ENCODE peak calls at places on chromosomes 1 and 21, in nine cellular contexts. S is lower leg skin; N is BE2C; M is pons; Q is GDM1; F is ovary; O is activated T-helper 9 cell treated with anti-CD3 and anti-CD28 coated beads, Interleukin-2, amount 50 U/mL, for 16 hours; E is stimulated activated CD4-positive, alpha-beta T cell treated with anti-CD3 and anti-CD28 coated beads, Interleukin-15, amount 100 ng/mL, for 1 hour; A is T-cell. G is an unnamed sample.
A peak's percentile ranks its signal among the peaks of the same experiment; 100 is the strongest.

GRCh38 chr1:20962576-20963258 is 175.6 kb upstream of the HP1BP3 start:
- DNase-seq in S (no peak), N (no peak), M (no peak), Q (no peak), F (no peak), O (no peak), E (no peak), A (no peak), G (no peak)

GRCh38 chr1:175482072-175482451 is 261.3 kb downstream of the TNR start:
- DNase-seq in S (no peak), N (no peak), M (no peak), Q (no peak), F (no peak), O (no peak), E (no peak), A (no peak), G (no peak)

GRCh38 chr1:42941640-42942330 is 16.9 kb downstream of the SLC2A1 start:
- DNase-seq in S (peak; percentile 69), N (peak; percentile 28), M (no peak), Q (no peak), F (no peak), O (no peak), E (no peak), A (no peak), G (no peak)

GRCh38 chr1:30798389-30798951 is 40.9 kb upstream of the LAPTM5 start:
- DNase-seq in S (peak; percentile 62), N (no peak), M (peak; percentile 49), Q (no peak), F (no peak), O (no peak), E (no peak), A (no peak), G (no peak)

GRCh38 chr1:160374701-160375443 is 8.0 kb downstream of the NHLH1 start:
- DNase-seq in S (no peak), N (no peak), M (peak; percentile 26), Q (no peak), F (no peak), O (no peak), E (no peak), A (no peak), G (no peak)

GRCh38 chr1:236253119-236253518 is 28.6 kb downstream of the ERO1B start:
- DNase-seq in S (no peak), N (no peak), M (no peak), Q (no peak), F (no peak), O (no peak), E (no peak), A (no peak), G (no peak)

GRCh38 chr1:78229344-78229743 is 183.6 kb downstream of the GIPC2 start:
- DNase-seq in S (peak; percentile 35), N (no peak), M (no peak), Q (no peak), F (no peak), O (no peak), E (no peak), A (no peak), G (no peak)

GRCh38 chr21:21147374-21147745 is 149.2 kb downstream of the NCAM2 start:
- DNase-seq in S (no peak), N (no peak), M (no peak), Q (no peak), F (no peak), O (no peak), E (no peak), A (no peak), G (no peak)

GRCh38 chr1:157154940-157155514 is 16.8 kb upstream of the ETV3 start:
- DNase-seq in S (no peak), N (peak; percentile 84), M (peak; percentile 61), Q (peak; percentile 44), F (peak; percentile 46), O (no peak), E (no peak), A (no peak), G (no peak)

GRCh38 chr1:29501227-29501976 is 265.1 kb downstream of the PTPRU start:
- DNase-seq in S (no peak), N (no peak), M (no peak), Q (no peak), F (no peak), O (no peak), E (no peak), A (no peak), G (no peak)

GRCh38 chr1:8266436-8267165 is 51.3 kb upstream of the SLC45A1 start:
- DNase-seq in S (no peak), N (no peak), M (no peak), Q (no peak), F (no peak), O (no peak), E (no peak), A (no peak), G (no peak)

GRCh38 chr1:37999434-38000232 is 5.7 kb downstream of the FHL3 start:
- DNase-seq in S (no peak), N (no peak), M (no peak), Q (peak; percentile 67), F (peak; percentile 73), O (no peak), E (no peak), A (no peak), G (no peak)

GRCh38 chr1:248841702-248842395 is 3.8 kb downstream of the ZNF672 start:
- DNase-seq in S (no peak), N (peak; percentile 60), M (no peak), Q (peak; percentile 55), F (no peak), O (no peak), E (no peak), A (peak; percentile 38), G (no peak)

GRCh38 chr1:183733610-183734219 is 71.2 kb upstream of the RGL1 start:
- DNase-seq in S (no peak), N (no peak), M (no peak), Q (no peak), F (no peak), O (no peak), E (no peak), A (no peak), G (no peak)

GRCh38 chr1:119136401-119136800 is 4.1 kb downstream of the WARS2 start:
- DNase-seq in S (no peak), N (no peak), M (no peak), Q (no peak), F (no peak), O (no peak), E (no peak), A (no peak), G (no peak)

GRCh38 chr1:88877382-88877825 is 14.0 kb downstream of the GTF2B start:
- DNase-seq in S (no peak), N (no peak), M (peak; percentile 34), Q (no peak), F (no peak), O (no peak), E (no peak), A (no peak), G (no peak)

GRCh38 chr1:232269988-232270387 is 359.9 kb downstream of the SIPA1L2 start:
- DNase-seq in S (no peak), N (no peak), M (no peak), Q (no peak), F (no peak), O (no peak), E (no peak), A (no peak), G (no peak)

GRCh38 chr1:40042337-40042736 is 1.8 kb downstream of the CAP1 start:
- DNase-seq in S (no peak), N (no peak), M (no peak), Q (no peak), F (no peak), O (no peak), E (no peak), A (no peak), G (no peak)

GRCh38 chr1:228007054-228007800 is 429 bp downstream of the WNT3A start:
- DNase-seq in S (no peak), N (no peak), M (no peak), Q (no peak), F (no peak), O (no peak), E (no peak), A (no peak), G (no peak)